ENCODE peak calls at places on chromosomes 16 and 17, in ten cellular contexts. N, S, X, O, R, H, F, A, Q and P are unnamed samples. For H3K9me3, the result is how much of the 10 kb centered on the place peaks cover.

GRCh38 chr16:11681526-11681925 is 13.3 kb downstream of the SNN start:
- DNase-seq in N (no peak), S (no peak), X (no peak), O (no peak), R (no peak), H (no peak), F (no peak), A (peak), Q (no peak), P (no peak)

GRCh38 chr16:70611785-70612303 is 34.5 kb upstream of the IL34 start:
- DNase-seq in N (no peak), S (no peak), X (no peak), O (no peak), R (no peak), H (no peak), F (no peak), A (no peak), Q (no peak), P (no peak)

GRCh38 chr16:10983175-10983558 is 38.8 kb downstream of the CLEC16A start:
- DNase-seq in N (no peak), S (no peak), X (no peak), O (no peak), R (no peak), H (no peak), F (no peak), A (no peak), Q (no peak), P (no peak)

GRCh38 chr16:8678068-8678927 is 3.9 kb downstream of the ABAT start:
- DNase-seq in N (no peak), S (no peak), X (peak), O (no peak), R (peak), H (no peak), F (no peak), A (no peak), Q (no peak), P (no peak)

GRCh38 chr16:26795184-26795583 is 271.5 kb upstream of the C16orf82 start:
- DNase-seq in N (no peak), S (no peak), X (no peak), O (no peak), R (no peak), H (peak), F (no peak), A (no peak), Q (no peak), P (no peak)

GRCh38 chr16:22641030-22641671 is 130.5 kb downstream of the NPIPB5 start:
- DNase-seq in N (no peak), S (peak), X (no peak), O (no peak), R (peak), H (peak), F (no peak), A (no peak), Q (no peak), P (no peak)

GRCh38 chr17:4744999-4745969 is 5.6 kb upstream of the CXCL16 start:
- DNase-seq in N (peak), S (no peak), X (no peak), O (no peak), R (no peak), H (peak), F (no peak), A (no peak), Q (no peak), P (no peak)

GRCh38 chr17:73199751-73200317 is 7.0 kb downstream of the COG1 start:
- DNase-seq in N (no peak), S (no peak), X (no peak), O (no peak), R (no peak), H (no peak), F (no peak), A (no peak), Q (no peak), P (no peak)

GRCh38 chr17:16288860-16289571 is 64.3 kb downstream of the CENPV start:
- DNase-seq in N (no peak), S (no peak), X (peak), O (no peak), R (no peak), H (no peak), F (no peak), A (no peak), Q (no peak), P (no peak)

GRCh38 chr17:50779747-50780363 is 12.5 kb upstream of the ANKRD40CL start:
- DNase-seq in N (no peak), S (no peak), X (no peak), O (no peak), R (no peak), H (no peak), F (no peak), A (no peak), Q (no peak), P (no peak)

GRCh38 chr17:74117999-74118421 is 85.5 kb upstream of the RPL38 start:
- DNase-seq in N (peak), S (no peak), X (no peak), O (no peak), R (no peak), H (peak), F (no peak), A (peak), Q (no peak), P (no peak)

DNA sequence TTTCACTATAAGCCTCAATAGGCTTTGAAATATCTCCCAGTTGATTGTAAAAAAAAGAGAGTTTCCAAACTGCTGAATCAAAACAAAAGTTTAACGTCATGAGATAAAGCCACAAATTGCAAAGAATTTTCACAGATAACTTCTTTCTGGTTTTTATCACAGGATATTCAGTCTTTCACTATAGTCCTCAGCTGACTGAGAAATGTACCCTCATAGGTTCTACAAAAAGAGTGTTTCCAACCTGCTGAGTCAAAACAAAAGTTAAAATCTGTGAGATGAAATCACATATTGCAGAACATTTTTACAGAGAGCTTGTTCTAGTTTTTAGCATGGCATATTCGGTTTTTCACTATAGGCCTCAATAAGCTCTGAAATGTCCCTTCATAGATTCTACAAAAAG is 559.2 kb downstream of the KCNJ18 start:
- DNase-seq in N (no peak), S (no peak), X (no peak), O (no peak), R (no peak), H (no peak), F (no peak), A (no peak), Q (no peak), P (no peak)
- H3K9me3 ChIP-seq in N (under half), S (under half), X (under half), O (under half), R (under half), H (half or more), F (under half), A (under half), Q (under half), P (under half)

DNA sequence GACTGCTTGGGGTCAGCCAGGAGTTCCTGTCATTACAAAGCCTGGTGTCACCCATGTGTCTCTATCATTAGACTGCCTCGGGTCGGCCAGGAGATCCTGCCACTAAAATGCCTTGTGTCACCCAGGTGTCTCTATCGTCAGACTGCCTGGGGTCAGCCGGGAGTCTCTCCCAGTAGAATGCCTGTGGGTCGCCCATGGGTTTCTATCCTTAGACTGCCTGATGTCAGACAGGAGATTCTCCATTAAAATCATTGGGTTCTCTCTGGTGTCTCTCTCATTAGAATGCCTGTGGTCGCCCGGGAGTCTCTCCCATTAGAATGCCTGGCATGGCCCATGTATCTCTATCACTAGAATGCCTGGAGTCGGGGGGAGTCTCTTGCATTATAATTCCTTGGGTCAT is 2231.0 kb downstream of the TP53TG3F start:
- DNase-seq in N (no peak), S (no peak), X (no peak), O (no peak), R (no peak), H (no peak), F (no peak), A (no peak), Q (no peak), P (no peak)
- H3K9me3 ChIP-seq in N (under half), S (under half), X (half or more), O (half or more), R (under half), H (under half), F (under half), A (under half), Q (under half), P (under half)

GRCh38 chr17:9035249-9035648 is 13.9 kb downstream of the NTN1 start:
- DNase-seq in N (no peak), S (no peak), X (no peak), O (no peak), R (no peak), H (no peak), F (no peak), A (no peak), Q (no peak), P (no peak)
- H3K9me3 ChIP-seq in N (under half), S (under half), X (under half), O (under half), R (under half), H (under half), F (under half), A (under half), Q (under half), P (under half)

DNA sequence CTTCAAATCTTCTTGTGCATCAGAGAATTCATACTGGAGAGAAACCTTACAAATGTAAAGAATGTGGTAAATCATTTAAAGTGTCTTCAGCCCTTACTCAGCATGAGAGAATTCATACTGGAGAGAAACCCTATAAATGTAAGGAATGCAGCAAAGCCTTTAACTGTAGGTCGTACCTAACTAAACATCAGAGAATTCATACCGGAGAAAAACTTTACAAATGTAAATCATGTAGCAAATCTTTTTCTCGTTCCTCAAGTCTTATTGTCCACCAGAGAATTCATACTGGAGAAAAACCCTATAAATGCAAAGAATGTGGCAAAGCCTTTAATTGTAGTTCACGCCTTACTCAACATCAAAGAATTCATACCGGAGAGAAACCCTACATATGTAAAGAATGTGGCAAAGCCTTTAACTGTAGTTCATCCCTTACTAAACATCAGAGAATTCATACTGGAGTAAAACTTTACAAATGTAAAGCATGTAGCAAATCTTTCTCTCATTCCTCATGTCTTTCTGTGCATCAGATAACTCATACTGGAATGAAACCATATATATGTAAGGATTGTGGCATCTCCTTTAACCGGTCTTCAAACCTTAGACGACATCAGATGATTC is 118.5 kb upstream of the ZNF267 start:
- DNase-seq in N (no peak), S (no peak), X (no peak), O (no peak), R (peak), H (no peak), F (no peak), A (no peak), Q (no peak), P (no peak)
- H3K9me3 ChIP-seq in N (half or more), S (under half), X (half or more), O (half or more), R (half or more), H (half or more), F (under half), A (half or more), Q (half or more), P (under half)

DNA sequence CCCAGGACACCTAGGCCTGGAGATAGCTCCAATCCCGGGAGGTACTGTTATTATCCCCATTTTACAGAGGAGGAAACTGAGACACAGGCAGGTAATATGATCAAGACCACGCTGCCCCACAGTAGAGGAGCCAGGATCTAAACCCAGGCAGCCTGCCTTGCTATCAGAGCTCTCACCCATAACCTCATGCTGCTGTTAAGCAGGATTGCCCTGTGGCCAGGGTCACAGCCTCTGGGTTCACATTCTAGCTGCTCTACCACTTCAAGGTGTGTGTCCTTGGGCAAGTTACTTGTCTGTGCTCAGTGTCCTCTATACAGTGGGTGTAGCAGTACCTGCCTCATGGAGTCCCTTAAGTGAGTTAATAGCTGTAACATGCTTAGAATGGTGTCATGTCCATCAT is 1015.3 kb downstream of the KCNJ18 start:
- DNase-seq in N (no peak), S (no peak), X (no peak), O (no peak), R (no peak), H (no peak), F (no peak), A (no peak), Q (no peak), P (no peak)
- H3K9me3 ChIP-seq in N (under half), S (under half), X (half or more), O (under half), R (under half), H (under half), F (under half), A (under half), Q (under half), P (under half)

DNA sequence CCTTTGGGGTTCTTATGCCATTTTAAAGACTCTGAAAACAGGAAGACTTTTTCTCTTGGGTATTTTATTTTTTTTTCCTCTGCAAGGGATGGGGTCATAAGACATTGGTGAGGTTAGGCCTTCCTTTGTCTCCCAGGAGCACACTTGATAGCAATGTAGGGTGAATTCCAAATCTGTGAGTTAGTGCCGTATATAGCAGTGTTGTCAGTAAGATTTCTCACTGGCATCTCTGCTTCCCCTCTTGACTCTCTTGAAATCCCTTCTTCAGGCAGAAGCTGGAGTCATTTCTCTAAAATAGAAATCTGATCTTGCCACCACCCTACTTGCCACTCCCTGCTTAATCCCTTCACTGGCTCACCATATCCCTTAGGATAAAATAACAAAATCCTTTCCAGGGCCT is 529.7 kb downstream of the WWOX start:
- DNase-seq in N (no peak), S (no peak), X (no peak), O (no peak), R (peak), H (no peak), F (no peak), A (no peak), Q (no peak), P (no peak)
- H3K9me3 ChIP-seq in N (under half), S (under half), X (under half), O (under half), R (under half), H (under half), F (under half), A (under half), Q (under half), P (under half)

GRCh38 chr16:48959747-48960146 is 321.9 kb downstream of the CBLN1 start:
- DNase-seq in N (no peak), S (no peak), X (no peak), O (no peak), R (no peak), H (no peak), F (no peak), A (no peak), Q (no peak), P (no peak)

GRCh38 chr16:48955791-48956190 is 325.8 kb downstream of the CBLN1 start:
- DNase-seq in N (no peak), S (no peak), X (no peak), O (no peak), R (no peak), H (no peak), F (no peak), A (no peak), Q (no peak), P (no peak)

GRCh38 chr16:48959204-48959603 is 322.4 kb downstream of the CBLN1 start:
- DNase-seq in N (no peak), S (no peak), X (no peak), O (no peak), R (no peak), H (no peak), F (no peak), A (no peak), Q (no peak), P (no peak)

GRCh38 chr16:48958681-48959080 is 323.0 kb downstream of the CBLN1 start:
- DNase-seq in N (no peak), S (no peak), X (no peak), O (no peak), R (peak), H (no peak), F (no peak), A (no peak), Q (no peak), P (no peak)

GRCh38 chr16:48956620-48957019 is 325.0 kb downstream of the CBLN1 start:
- DNase-seq in N (no peak), S (no peak), X (no peak), O (no peak), R (no peak), H (no peak), F (no peak), A (no peak), Q (no peak), P (no peak)
- H3K9me3 ChIP-seq in N (under half), S (under half), X (under half), O (under half), R (under half), H (under half), F (under half), A (under half), Q (under half), P (under half)

GRCh38 chr16:919658-920631 is 50.8 kb downstream of the LMF1 start:
- DNase-seq in N (no peak), S (no peak), X (no peak), O (peak), R (peak), H (no peak), F (no peak), A (peak), Q (no peak), P (no peak)

GRCh38 chr16:918741-919657 is 51.8 kb downstream of the LMF1 start:
- DNase-seq in N (no peak), S (no peak), X (no peak), O (no peak), R (no peak), H (no peak), F (no peak), A (no peak), Q (no peak), P (no peak)

GRCh38 chr16:921321-921905 is 49.4 kb downstream of the LMF1 start:
- DNase-seq in N (no peak), S (no peak), X (no peak), O (no peak), R (no peak), H (peak), F (no peak), A (no peak), Q (no peak), P (no peak)

GRCh38 chr16:922051-922450 is 48.7 kb downstream of the LMF1 start:
- DNase-seq in N (no peak), S (no peak), X (no peak), O (no peak), R (no peak), H (no peak), F (no peak), A (no peak), Q (no peak), P (no peak)

GRCh38 chr16:920722-921121 is 50.1 kb downstream of the LMF1 start:
- DNase-seq in N (no peak), S (no peak), X (no peak), O (peak), R (peak), H (peak), F (peak), A (no peak), Q (no peak), P (no peak)
- H3K9me3 ChIP-seq in N (under half), S (under half), X (under half), O (under half), R (under half), H (under half), F (under half), A (under half), Q (under half), P (under half)

GRCh38 chr16:88285514-88285822 is 97.3 kb upstream of the ZNF469 start:
- DNase-seq in N (no peak), S (no peak), X (no peak), O (no peak), R (no peak), H (no peak), F (no peak), A (no peak), Q (no peak), P (no peak)
- H3K9me3 ChIP-seq in N (under half), S (under half), X (under half), O (under half), R (under half), H (under half), F (under half), A (under half), Q (under half), P (under half)

GRCh38 chr17:82570282-82570681 is 50.8 kb downstream of the FOXK2 start:
- DNase-seq in N (no peak), S (no peak), X (no peak), O (no peak), R (no peak), H (no peak), F (no peak), A (no peak), Q (no peak), P (no peak)
- H3K9me3 ChIP-seq in N (under half), S (under half), X (under half), O (under half), R (under half), H (under half), F (under half), A (under half), Q (under half), P (under half)